ENCODE peak calls at places on chromosomes 13 and 19, in ten cellular contexts. One of them, this sample, is unnamed. For H3K4me1, the result is how much of the 10 kb centered on the place peaks cover.

GRCh38 chr19:17510220-17510993 is 1.0 kb upstream of the PGLS start:
- DNase-seq in esophagus muscularis mucosa: no peak
- DNase-seq in transverse colon: no peak
- DNase-seq in stomach: no peak
- DNase-seq in K562: peak
- DNase-seq in endothelial cell of umbilical vein: peak
- DNase-seq in GM12878: no peak
- DNase-seq in Panc1: no peak
- DNase-seq in HCT116: no peak
- DNase-seq in spleen: peak
- DNase-seq in this sample: no peak

GRCh38 chr19:34226036-34226435 is 28.3 kb upstream of the GARRE1 start:
- DNase-seq in esophagus muscularis mucosa: no peak
- DNase-seq in transverse colon: no peak
- DNase-seq in stomach: no peak
- DNase-seq in K562: no peak
- DNase-seq in endothelial cell of umbilical vein: no peak
- DNase-seq in GM12878: no peak
- DNase-seq in Panc1: no peak
- DNase-seq in HCT116: no peak
- DNase-seq in spleen: no peak
- DNase-seq in this sample: no peak

GRCh38 chr13:106602178-106602577 is 34.2 kb upstream of the ARGLU1 start:
- DNase-seq in esophagus muscularis mucosa: no peak
- DNase-seq in transverse colon: peak
- DNase-seq in stomach: peak
- DNase-seq in K562: no peak
- DNase-seq in endothelial cell of umbilical vein: no peak
- DNase-seq in GM12878: no peak
- DNase-seq in Panc1: no peak
- DNase-seq in HCT116: no peak
- DNase-seq in spleen: no peak
- DNase-seq in this sample: peak

GRCh38 chr19:29013325-29013724 is 199.6 kb downstream of the UQCRFS1 start:
- DNase-seq in esophagus muscularis mucosa: no peak
- DNase-seq in transverse colon: no peak
- DNase-seq in stomach: no peak
- DNase-seq in K562: no peak
- DNase-seq in endothelial cell of umbilical vein: no peak
- DNase-seq in GM12878: no peak
- DNase-seq in Panc1: no peak
- DNase-seq in HCT116: no peak
- DNase-seq in spleen: peak
- DNase-seq in this sample: no peak

GRCh38 chr13:40789275-40790231 is at the start of gene SLC25A15:
- DNase-seq in esophagus muscularis mucosa: no peak
- DNase-seq in transverse colon: peak
- DNase-seq in stomach: peak
- DNase-seq in K562: peak
- DNase-seq in endothelial cell of umbilical vein: peak
- DNase-seq in GM12878: no peak
- DNase-seq in Panc1: no peak
- DNase-seq in HCT116: peak
- DNase-seq in spleen: peak
- DNase-seq in this sample: peak

GRCh38 chr19:37669336-37669963 is 14.2 kb upstream of the ZFP30 start:
- DNase-seq in esophagus muscularis mucosa: no peak
- DNase-seq in transverse colon: no peak
- DNase-seq in stomach: no peak
- DNase-seq in K562: no peak
- DNase-seq in endothelial cell of umbilical vein: no peak
- DNase-seq in GM12878: no peak
- DNase-seq in Panc1: no peak
- DNase-seq in HCT116: no peak
- DNase-seq in spleen: no peak
- DNase-seq in this sample: no peak

GRCh38 chr13:100818706-100819105 is 144.1 kb upstream of the TMTC4 start:
- DNase-seq in esophagus muscularis mucosa: no peak
- DNase-seq in transverse colon: no peak
- DNase-seq in stomach: peak
- DNase-seq in K562: no peak
- DNase-seq in endothelial cell of umbilical vein: no peak
- DNase-seq in GM12878: no peak
- DNase-seq in Panc1: no peak
- DNase-seq in HCT116: no peak
- DNase-seq in spleen: no peak
- DNase-seq in this sample: no peak

GRCh38 chr19:49848938-49849337 is 2.0 kb upstream of the PTOV1 start:
- DNase-seq in esophagus muscularis mucosa: no peak
- DNase-seq in transverse colon: no peak
- DNase-seq in stomach: no peak
- DNase-seq in K562: peak
- DNase-seq in endothelial cell of umbilical vein: no peak
- DNase-seq in GM12878: peak
- DNase-seq in Panc1: no peak
- DNase-seq in HCT116: no peak
- DNase-seq in spleen: no peak
- DNase-seq in this sample: no peak

GRCh38 chr19:16627194-16627927 is 643 bp downstream of the MED26 start:
- DNase-seq in esophagus muscularis mucosa: no peak
- DNase-seq in transverse colon: peak
- DNase-seq in stomach: no peak
- DNase-seq in K562: peak
- DNase-seq in endothelial cell of umbilical vein: peak
- DNase-seq in GM12878: no peak
- DNase-seq in Panc1: no peak
- DNase-seq in HCT116: no peak
- DNase-seq in spleen: no peak
- DNase-seq in this sample: peak

GRCh38 chr13:90272356-90272755 is 1075.1 kb upstream of the MIR17HG start:
- DNase-seq in esophagus muscularis mucosa: no peak
- DNase-seq in transverse colon: no peak
- DNase-seq in stomach: no peak
- DNase-seq in K562: no peak
- DNase-seq in endothelial cell of umbilical vein: peak
- DNase-seq in GM12878: no peak
- DNase-seq in Panc1: no peak
- DNase-seq in HCT116: no peak
- DNase-seq in spleen: no peak
- DNase-seq in this sample: no peak

GRCh38 chr19:38735257-38735686 is 9.0 kb downstream of the CAPN12 start:
- DNase-seq in esophagus muscularis mucosa: no peak
- DNase-seq in transverse colon: peak
- DNase-seq in stomach: peak
- DNase-seq in K562: peak
- DNase-seq in endothelial cell of umbilical vein: no peak
- DNase-seq in GM12878: no peak
- DNase-seq in Panc1: no peak
- DNase-seq in HCT116: no peak
- DNase-seq in spleen: peak
- DNase-seq in this sample: no peak

GRCh38 chr13:26971990-26972888 is 199.4 kb downstream of the USP12 start:
- DNase-seq in esophagus muscularis mucosa: no peak
- DNase-seq in transverse colon: peak
- DNase-seq in stomach: peak
- DNase-seq in K562: peak
- DNase-seq in endothelial cell of umbilical vein: no peak
- DNase-seq in GM12878: no peak
- DNase-seq in Panc1: no peak
- DNase-seq in HCT116: peak
- DNase-seq in spleen: peak
- DNase-seq in this sample: peak

GRCh38 chr19:4707956-4708650 is 15.5 kb downstream of the DPP9 start:
- DNase-seq in esophagus muscularis mucosa: no peak
- DNase-seq in transverse colon: peak
- DNase-seq in stomach: peak
- DNase-seq in K562: no peak
- DNase-seq in endothelial cell of umbilical vein: no peak
- DNase-seq in GM12878: no peak
- DNase-seq in Panc1: no peak
- DNase-seq in HCT116: no peak
- DNase-seq in spleen: no peak
- DNase-seq in this sample: no peak

GRCh38 chr13:111114362-111115050 is 604 bp upstream of the ARHGEF7 start:
- DNase-seq in esophagus muscularis mucosa: peak
- DNase-seq in transverse colon: peak
- DNase-seq in stomach: no peak
- DNase-seq in K562: no peak
- DNase-seq in endothelial cell of umbilical vein: peak
- DNase-seq in GM12878: no peak
- DNase-seq in Panc1: no peak
- DNase-seq in HCT116: no peak
- DNase-seq in spleen: peak
- DNase-seq in this sample: no peak

GRCh38 chr19:6220385-6221191 is 59.2 kb downstream of the MLLT1 start:
- DNase-seq in esophagus muscularis mucosa: no peak
- DNase-seq in transverse colon: peak
- DNase-seq in stomach: no peak
- DNase-seq in K562: no peak
- DNase-seq in endothelial cell of umbilical vein: no peak
- DNase-seq in GM12878: no peak
- DNase-seq in Panc1: no peak
- DNase-seq in HCT116: no peak
- DNase-seq in spleen: peak
- DNase-seq in this sample: peak

GRCh38 chr13:95295026-95295425 is 6.2 kb downstream of the ABCC4 start:
- DNase-seq in esophagus muscularis mucosa: no peak
- DNase-seq in transverse colon: no peak
- DNase-seq in stomach: no peak
- DNase-seq in K562: no peak
- DNase-seq in endothelial cell of umbilical vein: no peak
- DNase-seq in GM12878: no peak
- DNase-seq in Panc1: no peak
- DNase-seq in HCT116: no peak
- DNase-seq in spleen: no peak
- DNase-seq in this sample: no peak

GRCh38 chr13:51683537-51684050 is 99.3 kb downstream of the WDFY2 start:
- DNase-seq in esophagus muscularis mucosa: no peak
- DNase-seq in transverse colon: no peak
- DNase-seq in stomach: no peak
- DNase-seq in K562: no peak
- DNase-seq in endothelial cell of umbilical vein: no peak
- DNase-seq in GM12878: no peak
- DNase-seq in Panc1: no peak
- DNase-seq in HCT116: no peak
- DNase-seq in spleen: no peak
- DNase-seq in this sample: no peak

GRCh38 chr19:2188708-2189385 is 25.1 kb downstream of the DOT1L start:
- DNase-seq in esophagus muscularis mucosa: no peak
- DNase-seq in transverse colon: no peak
- DNase-seq in stomach: no peak
- DNase-seq in K562: no peak
- DNase-seq in endothelial cell of umbilical vein: no peak
- DNase-seq in GM12878: no peak
- DNase-seq in Panc1: no peak
- DNase-seq in HCT116: no peak
- DNase-seq in spleen: no peak
- DNase-seq in this sample: no peak
- TF ChIP-seq POLR2AphosphoS5 in esophagus muscularis mucosa: no peak
- TF ChIP-seq POLR2AphosphoS5 in transverse colon: no peak
- TF ChIP-seq POLR2AphosphoS5 in stomach: no peak
- TF ChIP-seq POLR2AphosphoS5 in K562: no peak
- TF ChIP-seq POLR2AphosphoS5 in endothelial cell of umbilical vein: no peak
- TF ChIP-seq POLR2AphosphoS5 in GM12878: peak
- TF ChIP-seq POLR2AphosphoS5 in Panc1: no peak
- TF ChIP-seq POLR2AphosphoS5 in HCT116: no peak
- TF ChIP-seq POLR2AphosphoS5 in spleen: no peak
- TF ChIP-seq POLR2AphosphoS5 in this sample: no peak

GRCh38 chr19:44872661-44873060 is 18.4 kb upstream of the TOMM40 start:
- DNase-seq in esophagus muscularis mucosa: no peak
- DNase-seq in transverse colon: no peak
- DNase-seq in stomach: no peak
- DNase-seq in K562: no peak
- DNase-seq in endothelial cell of umbilical vein: no peak
- DNase-seq in GM12878: no peak
- DNase-seq in Panc1: no peak
- DNase-seq in HCT116: no peak
- DNase-seq in spleen: no peak
- DNase-seq in this sample: no peak

GRCh38 chr19:44869728-44870470 is 21.2 kb upstream of the TOMM40 start:
- DNase-seq in esophagus muscularis mucosa: no peak
- DNase-seq in transverse colon: peak
- DNase-seq in stomach: no peak
- DNase-seq in K562: no peak
- DNase-seq in endothelial cell of umbilical vein: peak
- DNase-seq in GM12878: no peak
- DNase-seq in Panc1: no peak
- DNase-seq in HCT116: no peak
- DNase-seq in spleen: no peak
- DNase-seq in this sample: no peak

GRCh38 chr19:44874317-44874716 is 16.7 kb upstream of the TOMM40 start:
- DNase-seq in esophagus muscularis mucosa: no peak
- DNase-seq in transverse colon: no peak
- DNase-seq in stomach: no peak
- DNase-seq in K562: no peak
- DNase-seq in endothelial cell of umbilical vein: no peak
- DNase-seq in GM12878: no peak
- DNase-seq in Panc1: no peak
- DNase-seq in HCT116: no peak
- DNase-seq in spleen: no peak
- DNase-seq in this sample: no peak

GRCh38 chr19:44875666-44876418 is 15.2 kb upstream of the TOMM40 start:
- DNase-seq in esophagus muscularis mucosa: no peak
- DNase-seq in transverse colon: peak
- DNase-seq in stomach: no peak
- DNase-seq in K562: no peak
- DNase-seq in endothelial cell of umbilical vein: no peak
- DNase-seq in GM12878: no peak
- DNase-seq in Panc1: no peak
- DNase-seq in HCT116: no peak
- DNase-seq in spleen: no peak
- DNase-seq in this sample: no peak

GRCh38 chr19:44871809-44872208 is 19.2 kb upstream of the TOMM40 start:
- DNase-seq in esophagus muscularis mucosa: no peak
- DNase-seq in transverse colon: no peak
- DNase-seq in stomach: no peak
- DNase-seq in K562: no peak
- DNase-seq in endothelial cell of umbilical vein: no peak
- DNase-seq in GM12878: no peak
- DNase-seq in Panc1: no peak
- DNase-seq in HCT116: no peak
- DNase-seq in spleen: no peak
- DNase-seq in this sample: no peak
- H3K4me1 ChIP-seq in esophagus muscularis mucosa: under half
- H3K4me1 ChIP-seq in transverse colon: under half
- H3K4me1 ChIP-seq in stomach: under half
- H3K4me1 ChIP-seq in K562: under half
- H3K4me1 ChIP-seq in endothelial cell of umbilical vein: under half
- H3K4me1 ChIP-seq in GM12878: under half
- H3K4me1 ChIP-seq in Panc1: under half
- H3K4me1 ChIP-seq in HCT116: under half
- H3K4me1 ChIP-seq in spleen: under half
- H3K4me1 ChIP-seq in this sample: under half

GRCh38 chr13:113645329-113645728 is 12.7 kb downstream of the ATP4B start:
- DNase-seq in esophagus muscularis mucosa: no peak
- DNase-seq in transverse colon: peak
- DNase-seq in stomach: no peak
- DNase-seq in K562: no peak
- DNase-seq in endothelial cell of umbilical vein: no peak
- DNase-seq in GM12878: no peak
- DNase-seq in Panc1: no peak
- DNase-seq in HCT116: no peak
- DNase-seq in spleen: no peak
- DNase-seq in this sample: no peak
- TF ChIP-seq POLR2AphosphoS5 in esophagus muscularis mucosa: no peak
- TF ChIP-seq POLR2AphosphoS5 in transverse colon: no peak
- TF ChIP-seq POLR2AphosphoS5 in stomach: no peak
- TF ChIP-seq POLR2AphosphoS5 in K562: no peak
- TF ChIP-seq POLR2AphosphoS5 in endothelial cell of umbilical vein: no peak
- TF ChIP-seq POLR2AphosphoS5 in GM12878: no peak
- TF ChIP-seq POLR2AphosphoS5 in Panc1: no peak
- TF ChIP-seq POLR2AphosphoS5 in HCT116: no peak
- TF ChIP-seq POLR2AphosphoS5 in spleen: no peak
- TF ChIP-seq POLR2AphosphoS5 in this sample: no peak

GRCh38 chr13:77697208-77698103 is at the start of gene SLAIN1:
- DNase-seq in esophagus muscularis mucosa: no peak
- DNase-seq in transverse colon: peak
- DNase-seq in stomach: peak
- DNase-seq in K562: peak
- DNase-seq in endothelial cell of umbilical vein: peak
- DNase-seq in GM12878: no peak
- DNase-seq in Panc1: no peak
- DNase-seq in HCT116: no peak
- DNase-seq in spleen: peak
- DNase-seq in this sample: peak
- H3K4me1 ChIP-seq in esophagus muscularis mucosa: under half
- H3K4me1 ChIP-seq in transverse colon: under half
- H3K4me1 ChIP-seq in stomach: under half
- H3K4me1 ChIP-seq in K562: under half
- H3K4me1 ChIP-seq in endothelial cell of umbilical vein: under half
- H3K4me1 ChIP-seq in GM12878: under half
- H3K4me1 ChIP-seq in Panc1: under half
- H3K4me1 ChIP-seq in HCT116: under half
- H3K4me1 ChIP-seq in spleen: under half
- H3K4me1 ChIP-seq in this sample: under half

This sample was measured in upper lobe of left lung.